ENCODE peak calls at places on chromosomes 1 and 21, in five cellular contexts. E is GM12878, D is K562, W is IMR-90, Z is HepG2. H is an unnamed sample.

GRCh38 chr1:60277269-60277668 is 203.7 kb upstream of the C1orf87 start:
- DNase-seq in W (no peak), Z (no peak), E (no peak), D (no peak), H (no peak)

GRCh38 chr1:24905979-24906720 is 23.9 kb downstream of the RUNX3 start:
- DNase-seq in W (no peak), D (no peak), E (no peak), Z (no peak), H (no peak)

GRCh38 chr21:33894736-33895288 is 20.8 kb downstream of the ATP5PO start:
- DNase-seq in D (peak), W (peak), E (no peak), Z (peak), H (peak)

GRCh38 chr1:212485895-212486590 is 53.3 kb downstream of the NENF start:
- DNase-seq in Z (peak), E (no peak), D (peak), W (peak), H (peak)

GRCh38 chr1:186059311-186059710 is 315.7 kb downstream of the TPR start:
- DNase-seq in W (peak), D (no peak), Z (no peak), E (no peak), H (no peak)

GRCh38 chr1:9100471-9101043 is 28.3 kb downstream of the GPR157 start:
- DNase-seq in W (peak), D (no peak), Z (peak), E (no peak), H (no peak)

GRCh38 chr1:14567056-14567455 is 31.4 kb upstream of the KAZN start:
- DNase-seq in W (no peak), Z (no peak), D (no peak), E (no peak), H (peak)

GRCh38 chr21:41673596-41674335 is 93.1 kb downstream of the RIPK4 start:
- DNase-seq in E (no peak), Z (no peak), D (no peak), W (no peak), H (no peak)

GRCh38 chr1:244087611-244088010 is 36.5 kb downstream of the ZBTB18 start:
- DNase-seq in E (no peak), W (no peak), Z (no peak), D (no peak), H (no peak)

GRCh38 chr1:181099152-181100014 is 10.9 kb downstream of the IER5 start:
- DNase-seq in W (peak), D (no peak), E (peak), Z (no peak), H (no peak)

GRCh38 chr1:234613128-234613875 is 3.3 kb upstream of the IRF2BP2 start:
- DNase-seq in Z (peak), E (no peak), D (no peak), W (peak), H (peak)

GRCh38 chr1:117067528-117068370 is 7.6 kb downstream of the TTF2 start:
- DNase-seq in E (peak), W (peak), D (peak), Z (peak), H (peak)

GRCh38 chr1:22616571-22616970 is 19.9 kb upstream of the C1QA start:
- DNase-seq in W (no peak), Z (no peak), D (no peak), E (no peak), H (no peak)

GRCh38 chr1:75503221-75503974 is 107.5 kb downstream of the SLC44A5 start:
- DNase-seq in W (no peak), D (no peak), E (no peak), Z (no peak), H (no peak)

GRCh38 chr1:33852711-33853110 is 11.2 kb upstream of the HMGB4 start:
- DNase-seq in E (no peak), D (no peak), Z (no peak), W (no peak), H (no peak)

GRCh38 chr21:26852422-26852821 is 7.2 kb upstream of the ADAMTS1 start:
- DNase-seq in W (no peak), D (no peak), Z (no peak), E (no peak), H (no peak)

GRCh38 chr1:40064797-40065492 is 24.4 kb downstream of the CAP1 start:
- DNase-seq in D (no peak), W (no peak), Z (no peak), E (peak), H (no peak)

GRCh38 chr1:165564561-165564960 is 20.8 kb downstream of the LRRC52 start:
- DNase-seq in Z (no peak), E (no peak), W (no peak), D (no peak), H (no peak)

GRCh38 chr1:111621050-111621449 is 1.5 kb downstream of the RAP1A start:
- DNase-seq in E (no peak), D (no peak), W (peak), Z (no peak), H (no peak)

GRCh38 chr1:27752372-27752771 is 20.6 kb upstream of the STX12 start:
- DNase-seq in D (no peak), E (no peak), Z (no peak), W (peak), H (no peak)

GRCh38 chr1:244329591-244330317 is 122.0 kb downstream of the ADSS2 start:
- DNase-seq in Z (no peak), W (no peak), D (no peak), E (no peak), H (no peak)

GRCh38 chr1:218755128-218755527 is 410.0 kb downstream of the TGFB2 start:
- DNase-seq in Z (no peak), W (no peak), D (no peak), E (no peak), H (peak)

GRCh38 chr1:166032901-166033371 is 133.9 kb downstream of the FAM78B start:
- DNase-seq in E (no peak), Z (no peak), D (no peak), W (no peak), H (no peak)

GRCh38 chr1:204867203-204867602 is 3.5 kb upstream of the NFASC start:
- DNase-seq in D (no peak), W (no peak), Z (no peak), E (no peak), H (no peak)

GRCh38 chr1:18661404-18662285 is 31.0 kb downstream of the PAX7 start:
- DNase-seq in D (no peak), W (no peak), E (no peak), Z (no peak), H (no peak)

GRCh38 chr21:26804895-26805609 is 40.2 kb downstream of the ADAMTS1 start:
- DNase-seq in E (no peak), Z (no peak), D (no peak), W (peak), H (no peak)

GRCh38 chr1:105436589-105437259 is 1619.8 kb upstream of the PRMT6 start:
- DNase-seq in W (no peak), D (no peak), Z (no peak), E (no peak), H (no peak)

DNA sequence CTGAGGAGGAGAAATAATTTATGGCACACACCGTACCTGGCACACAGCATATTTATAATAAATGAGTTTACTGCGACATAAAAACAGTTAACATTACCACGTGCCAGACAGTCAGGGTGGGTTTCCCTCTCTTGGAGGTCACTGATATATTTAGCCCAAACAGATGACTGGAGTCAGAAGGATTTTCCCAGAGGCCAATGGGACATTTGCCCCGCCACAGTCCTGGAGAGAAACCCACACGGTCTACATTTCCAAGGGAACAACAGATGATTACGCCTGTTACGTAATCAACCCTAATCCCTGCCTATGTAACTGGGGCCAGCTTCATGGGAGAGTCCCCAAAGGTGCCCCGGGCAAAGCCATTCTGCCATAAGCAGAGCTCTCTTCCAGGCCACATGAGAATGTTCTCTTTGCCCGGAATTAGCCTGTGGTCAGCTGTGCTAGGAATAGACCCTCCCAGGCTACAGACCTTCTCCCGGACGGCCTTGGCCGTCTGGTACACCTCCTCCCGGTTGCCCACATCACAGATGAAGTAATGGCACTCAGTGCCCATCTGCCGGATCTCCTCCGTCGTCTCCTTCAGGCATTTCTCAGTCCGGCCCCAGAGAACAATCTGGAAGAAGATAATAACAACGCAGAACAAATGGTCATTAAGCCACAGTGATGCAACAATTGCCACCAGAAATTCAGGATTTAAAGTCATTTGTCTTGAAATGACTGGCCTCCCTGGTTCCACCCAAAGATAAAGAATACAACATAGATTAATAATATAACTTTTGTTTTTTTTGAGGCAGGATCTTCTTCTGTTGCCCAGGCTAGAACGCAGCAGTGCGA is 37.7 kb downstream of the DHRS3 start:
- DNase-seq in D (no peak), Z (no peak), E (no peak), W (peak), H (no peak)
- H3K27ac ChIP-seq in D (no peak), Z (no peak), E (no peak), W (no peak), H (peak)

GRCh38 chr1:246703581-246703980 is 20.6 kb upstream of the SCCPDH start:
- DNase-seq in E (no peak), W (no peak), D (no peak), Z (no peak), H (no peak)
- TF ChIP-seq BHLHE40 in E (no peak), W (no peak), D (no peak), Z (no peak), H (no peak)

DNA sequence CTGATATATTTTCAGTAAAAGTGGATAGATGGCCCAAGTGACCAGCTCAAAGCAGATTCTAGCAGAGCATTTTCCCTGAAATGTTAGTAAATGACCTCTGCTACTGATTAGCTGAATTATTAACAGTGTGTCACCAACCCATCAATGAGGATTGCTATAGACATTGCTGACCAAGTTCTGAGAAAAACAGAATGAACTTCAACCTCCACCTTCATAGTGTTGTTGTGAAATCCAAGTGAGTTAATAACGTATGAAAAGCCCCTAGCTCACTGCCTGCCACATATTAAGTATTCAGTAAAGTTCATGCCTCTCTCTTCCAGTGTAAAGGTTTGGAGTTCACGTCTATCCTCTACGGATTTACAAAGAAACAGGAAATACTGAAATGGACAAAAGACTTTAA is 15.8 kb downstream of the PLPP3 start:
- DNase-seq in W (no peak), D (no peak), E (no peak), Z (peak), H (no peak)
- H3K27ac ChIP-seq in W (no peak), D (no peak), E (no peak), Z (peak), H (no peak)

GRCh38 chr1:203776636-203777035 is 11.7 kb downstream of the LAX1 start:
- DNase-seq in D (no peak), Z (no peak), W (no peak), E (no peak), H (peak)
- TF ChIP-seq BHLHE40 in D (no peak), Z (no peak), W (no peak), E (no peak), H (no peak)

GRCh38 chr1:201535046-201535777 is 3.7 kb upstream of the NAV1 start:
- DNase-seq in E (no peak), D (peak), W (peak), Z (no peak), H (no peak)
- H3K27ac ChIP-seq in E (no peak), D (no peak), W (peak), Z (no peak), H (peak)

DNA sequence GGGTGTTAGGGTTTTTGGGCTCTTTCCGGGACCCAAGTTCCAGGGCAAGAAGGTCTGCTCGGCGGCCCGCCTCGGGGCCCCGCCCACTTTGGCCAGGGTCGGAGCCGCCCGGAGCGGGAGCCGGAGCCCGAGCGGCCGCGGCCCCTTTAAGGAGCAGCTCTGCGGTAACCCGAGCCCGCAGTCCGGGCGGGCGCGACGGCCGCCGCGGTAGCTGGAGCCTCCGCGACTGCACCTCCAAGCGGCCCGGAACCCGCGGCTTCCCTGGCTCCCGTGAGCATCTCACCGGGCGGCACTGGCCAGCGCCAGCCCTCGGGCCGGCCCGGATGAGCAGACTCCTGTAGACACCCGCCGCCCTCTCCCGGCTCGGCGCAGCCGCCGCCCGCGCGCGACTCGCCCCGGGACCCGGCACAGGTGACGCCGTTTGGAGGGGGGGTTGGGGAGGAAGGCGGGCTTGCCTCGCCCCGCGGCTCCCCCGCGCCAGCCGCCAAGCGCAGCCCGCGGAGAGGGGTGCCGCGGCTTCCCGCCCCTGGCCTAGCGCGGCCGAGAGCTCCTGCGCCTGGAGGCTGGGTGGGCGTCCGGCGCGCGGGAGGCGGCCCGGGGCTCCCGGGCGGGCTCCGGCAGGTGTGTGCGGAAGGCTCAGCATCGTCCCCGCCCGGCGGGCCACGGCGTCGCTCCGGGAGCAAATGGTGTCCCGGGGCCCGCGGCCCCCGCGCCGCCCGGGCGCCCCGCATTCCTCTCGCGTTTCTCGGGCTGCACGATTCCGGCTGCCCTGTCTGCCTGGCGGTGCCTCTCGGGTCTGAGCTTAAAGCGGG is at the start of gene TLCD4:
- DNase-seq in W (peak), E (no peak), Z (peak), D (peak), H (peak)
- TF ChIP-seq BHLHE40 in W (no peak), E (no peak), Z (no peak), D (no peak), H (no peak)